ENCODE peak calls at places on chromosomes 3 and 15, in four cellular contexts. Y, S, C and V are unnamed samples. For H3K4me1, the result is how much of the 10 kb centered on the place peaks cover.

GRCh38 chr3:30578986-30579579 is 27.3 kb upstream of the TGFBR2 start:
- DNase-seq in Y (no peak), S (no peak), C (no peak), V (no peak)

GRCh38 chr3:55750525-55750924 is 263.4 kb upstream of the WNT5A start:
- DNase-seq in Y (no peak), S (no peak), C (no peak), V (no peak)

GRCh38 chr15:93823971-93824866 is 407.1 kb upstream of the MCTP2 start:
- DNase-seq in Y (no peak), S (no peak), C (no peak), V (no peak)

GRCh38 chr3:188241883-188242282 is 87.9 kb downstream of the LPP start:
- DNase-seq in Y (no peak), S (no peak), C (no peak), V (no peak)

GRCh38 chr3:182954553-182954952 is 25.8 kb downstream of the DCUN1D1 start:
- DNase-seq in Y (no peak), S (no peak), C (no peak), V (no peak)

GRCh38 chr3:13584427-13584891 is 35.5 kb downstream of the FBLN2 start:
- DNase-seq in Y (no peak), S (no peak), C (no peak), V (no peak)

GRCh38 chr15:39393575-39394335 is 187.1 kb upstream of the THBS1 start:
- DNase-seq in Y (peak), S (no peak), C (no peak), V (no peak)

GRCh38 chr3:160150525-160150924 is 74.7 kb upstream of the C3orf80 start:
- DNase-seq in Y (no peak), S (no peak), C (no peak), V (no peak)

GRCh38 chr3:124126446-124127017 is 134.6 kb upstream of the ROPN1 start:
- DNase-seq in Y (no peak), S (no peak), C (no peak), V (no peak)

GRCh38 chr3:172557515-172558220 is 34.4 kb upstream of the TNFSF10 start:
- DNase-seq in Y (peak), S (no peak), C (no peak), V (no peak)

DNA sequence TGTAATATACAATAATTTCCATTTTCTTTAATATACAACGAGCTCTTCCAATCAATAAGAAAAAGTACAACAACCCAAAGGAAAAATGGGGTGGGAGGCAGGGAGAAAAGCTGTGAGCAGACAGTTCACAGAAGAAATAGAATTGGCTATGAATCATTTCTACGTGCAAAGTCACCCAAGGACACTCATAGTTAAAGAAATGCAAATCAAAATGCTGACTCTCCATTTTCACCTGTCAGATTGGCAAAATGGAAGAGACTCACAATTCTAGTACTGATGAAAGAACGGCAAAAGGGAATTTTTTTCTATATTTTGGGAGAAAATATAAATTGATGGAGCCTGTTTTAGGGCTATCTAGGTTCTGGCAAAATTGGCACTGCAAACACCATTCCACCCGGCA is 116.3 kb upstream of the MEF2A start:
- DNase-seq in Y (no peak), S (no peak), C (no peak), V (no peak)
- TF ChIP-seq SUZ12 in Y (no peak), S (no peak), C (no peak), V (no peak)

DNA sequence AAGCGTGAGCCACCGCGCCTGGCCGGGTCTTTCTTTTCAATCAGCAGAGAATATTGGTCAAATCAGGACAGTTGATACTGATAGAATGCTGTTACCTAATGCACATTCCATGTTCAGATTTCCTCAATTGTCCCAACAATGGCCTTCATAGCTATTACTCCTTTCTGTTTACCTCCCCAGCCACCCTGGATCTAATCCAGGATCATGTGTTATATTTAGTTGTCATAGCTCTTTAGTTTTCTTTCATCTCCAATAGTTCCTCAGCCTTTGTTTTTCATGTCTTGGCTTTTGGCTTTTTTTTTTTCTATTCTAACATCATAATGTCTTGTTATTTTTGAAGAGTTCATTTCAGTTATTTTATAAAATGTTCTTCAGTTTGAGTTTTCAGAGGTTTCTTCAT is 14.6 kb downstream of the USP3 start:
- DNase-seq in Y (no peak), S (no peak), C (no peak), V (no peak)
- H3K4me1 ChIP-seq in Y (half or more), S (under half), C (under half), V (under half)

DNA sequence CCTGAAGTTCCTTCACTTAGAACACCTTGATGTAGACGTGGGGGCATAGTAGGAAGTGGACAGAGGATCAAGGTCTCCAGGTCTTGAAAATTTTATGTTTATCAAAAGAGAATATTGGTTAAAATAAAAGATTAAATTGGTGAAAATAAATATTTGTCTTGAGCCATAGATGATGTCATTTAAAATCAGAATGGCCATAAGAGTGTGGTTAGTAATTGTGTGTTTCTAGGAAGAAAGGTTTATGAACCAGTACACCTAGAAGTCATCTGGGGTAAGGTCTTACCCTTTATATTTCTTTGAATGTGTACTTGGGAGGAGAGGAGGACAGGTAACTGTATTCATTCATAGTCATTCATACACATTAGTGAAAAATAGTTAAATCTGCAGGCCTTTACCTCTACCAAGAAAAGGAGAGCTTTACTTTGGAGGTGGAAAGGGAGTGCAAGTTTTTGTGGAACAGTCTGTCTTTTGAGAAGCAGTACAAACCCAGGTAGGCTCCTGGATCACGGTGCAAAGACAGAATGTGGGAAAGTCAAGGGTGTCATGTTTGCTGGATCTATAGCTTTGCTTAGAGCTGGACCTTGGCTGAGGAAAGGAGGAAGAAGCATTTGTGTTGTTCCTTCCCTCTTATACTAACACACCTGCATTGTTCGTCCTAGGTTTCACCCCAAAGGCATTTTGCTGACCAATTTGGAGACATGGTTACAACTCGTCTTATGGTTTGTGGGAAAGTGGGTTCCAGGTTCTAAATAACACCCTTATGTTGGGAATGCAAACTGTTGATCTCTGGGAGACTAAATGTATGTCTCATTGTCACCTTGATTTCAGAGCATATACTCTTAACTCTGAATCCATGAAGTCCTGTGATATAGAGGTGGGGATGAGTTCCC is 6.2 kb downstream of the SCAANT1 start:
- DNase-seq in Y (no peak), S (no peak), C (no peak), V (no peak)
- TF ChIP-seq YY1 in Y (no peak), S (no peak), C (no peak), V (no peak)

GRCh38 chr3:60810876-60811275 is 440.4 kb downstream of the FHIT start:
- DNase-seq in Y (no peak), S (no peak), C (no peak), V (no peak)

GRCh38 chr3:60812544-60812943 is 438.7 kb downstream of the FHIT start:
- DNase-seq in Y (no peak), S (no peak), C (no peak), V (no peak)

DNA sequence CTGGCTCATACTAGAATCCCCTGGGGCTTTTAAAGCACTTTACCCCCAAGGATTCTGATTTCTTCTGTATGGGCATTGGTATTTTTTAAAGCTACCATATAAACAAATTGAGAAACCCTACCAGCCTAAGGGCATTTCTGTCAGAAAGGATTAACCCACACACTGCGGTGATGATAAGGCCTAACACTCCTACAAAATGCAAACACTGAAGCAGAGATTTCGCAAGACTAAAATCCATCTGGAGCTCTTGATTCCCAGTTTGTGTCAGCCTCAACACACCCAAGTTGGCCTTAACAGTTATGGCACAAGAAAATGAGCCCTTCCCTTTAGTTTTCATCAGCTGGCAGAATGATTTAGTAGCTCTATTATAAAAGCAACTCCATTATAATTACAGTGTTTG is 441.4 kb downstream of the FHIT start:
- DNase-seq in Y (peak), S (no peak), C (no peak), V (no peak)
- TF ChIP-seq SUZ12 in Y (no peak), S (no peak), C (no peak), V (no peak)